ENCODE peak calls at places on chromosome 6, in four cellular contexts. P is PC-3, L is fibroblast of lung, U is endodermal cell. B is an unnamed sample.

GRCh38 chr6:9412951-9413559 is 977.7 kb upstream of the SLC35B3 start:
- DNase-seq in P (peak; percentile 75), L (no peak), U (peak; percentile 82), B (peak; percentile 19)

GRCh38 chr6:52359403-52359802 is 2.5 kb upstream of the PAQR8 start:
- DNase-seq in P (no peak), L (no peak), U (no peak), B (no peak)

GRCh38 chr6:161407581-161407980 is 133.7 kb upstream of the AGPAT4 start:
- DNase-seq in P (peak; percentile 48), L (peak; percentile 84), U (no peak), B (peak; percentile 58)

GRCh38 chr6:148177589-148178233 is 164.9 kb upstream of the SASH1 start:
- DNase-seq in P (peak; percentile 74), L (peak; percentile 36), U (peak; percentile 90), B (peak; percentile 35)

GRCh38 chr6:66126358-66126757 is 419.3 kb upstream of the EYS start:
- DNase-seq in P (no peak), L (no peak), U (no peak), B (no peak)

GRCh38 chr6:12605888-12606345 is 110.7 kb upstream of the PHACTR1 start:
- DNase-seq in P (peak; percentile 82), L (peak; percentile 63), U (peak; percentile 77), B (peak; percentile 61)

GRCh38 chr6:15247750-15248450 is 2.0 kb downstream of the JARID2 start:
- DNase-seq in P (peak; percentile 37), L (peak; percentile 72), U (peak; percentile 88), B (peak; percentile 58)

GRCh38 chr6:37987008-37987407 is 167.5 kb downstream of the ZFAND3 start:
- DNase-seq in P (peak; percentile 21), L (peak; percentile 70), U (no peak), B (peak; percentile 12)

GRCh38 chr6:7540595-7540994 is 876 bp upstream of the DSP start:
- DNase-seq in P (no peak), L (peak; percentile 44), U (peak; percentile 76), B (no peak)

GRCh38 chr6:82862543-82862942 is 203.1 kb downstream of the UBE3D start:
- DNase-seq in P (peak; percentile 67), L (peak; percentile 90), U (no peak), B (no peak)

GRCh38 chr6:83767033-83767432 is 58.1 kb upstream of the SNAP91 start:
- DNase-seq in P (no peak), L (no peak), U (no peak), B (no peak)

GRCh38 chr6:32168350-32168749 is 4.0 kb downstream of the EGFL8 start:
- DNase-seq in P (no peak), L (no peak), U (no peak), B (no peak)

GRCh38 chr6:37862415-37862814 is 42.9 kb downstream of the ZFAND3 start:
- DNase-seq in P (no peak), L (no peak), U (peak; percentile 50), B (no peak)

GRCh38 chr6:39929733-39930461 is 4.4 kb downstream of the MOCS1 start:
- DNase-seq in P (peak; percentile 56), L (no peak), U (no peak), B (no peak)

GRCh38 chr6:138454976-138455706 is 44.2 kb downstream of the NHSL1 start:
- DNase-seq in P (peak; percentile 53), L (peak; percentile 29), U (no peak), B (peak; percentile 80)

GRCh38 chr6:108608453-108609275 is 47.9 kb downstream of the FOXO3 start:
- DNase-seq in P (peak; percentile 8), L (peak; percentile 66), U (no peak), B (peak; percentile 31)

GRCh38 chr6:104689551-104690205 is 170.0 kb downstream of the HACE1 start:
- DNase-seq in P (peak; percentile 15), L (peak; percentile 49), U (peak; percentile 83), B (peak; percentile 55)

GRCh38 chr6:140636237-140636636 is 1261.8 kb upstream of the CITED2 start:
- DNase-seq in P (no peak), L (no peak), U (no peak), B (no peak)

GRCh38 chr6:36120979-36121706 is 9.2 kb upstream of the MAPK13 start:
- DNase-seq in P (peak; percentile 71), L (no peak), U (peak; percentile 72), B (peak; percentile 44)

GRCh38 chr6:128250370-128251070 is 269.9 kb downstream of the PTPRK start:
- DNase-seq in P (no peak), L (no peak), U (no peak), B (no peak)

GRCh38 chr6:82954937-82955577 is 110.6 kb downstream of the UBE3D start:
- DNase-seq in P (peak; percentile 53), L (peak; percentile 91), U (no peak), B (peak; percentile 26)

GRCh38 chr6:48080227-48081009 is 30.6 kb downstream of the PTCHD4 start:
- DNase-seq in P (peak; percentile 93), L (no peak), U (no peak), B (no peak)

GRCh38 chr6:79608334-79609224 is 22.6 kb upstream of the SH3BGRL2 start:
- DNase-seq in P (peak; percentile 21), L (peak; percentile 28), U (no peak), B (no peak)
- H3K27ac ChIP-seq in P (no peak overlapping the region), L (no peak overlapping the region), U (no peak overlapping the region), B (no peak overlapping the region)

DNA sequence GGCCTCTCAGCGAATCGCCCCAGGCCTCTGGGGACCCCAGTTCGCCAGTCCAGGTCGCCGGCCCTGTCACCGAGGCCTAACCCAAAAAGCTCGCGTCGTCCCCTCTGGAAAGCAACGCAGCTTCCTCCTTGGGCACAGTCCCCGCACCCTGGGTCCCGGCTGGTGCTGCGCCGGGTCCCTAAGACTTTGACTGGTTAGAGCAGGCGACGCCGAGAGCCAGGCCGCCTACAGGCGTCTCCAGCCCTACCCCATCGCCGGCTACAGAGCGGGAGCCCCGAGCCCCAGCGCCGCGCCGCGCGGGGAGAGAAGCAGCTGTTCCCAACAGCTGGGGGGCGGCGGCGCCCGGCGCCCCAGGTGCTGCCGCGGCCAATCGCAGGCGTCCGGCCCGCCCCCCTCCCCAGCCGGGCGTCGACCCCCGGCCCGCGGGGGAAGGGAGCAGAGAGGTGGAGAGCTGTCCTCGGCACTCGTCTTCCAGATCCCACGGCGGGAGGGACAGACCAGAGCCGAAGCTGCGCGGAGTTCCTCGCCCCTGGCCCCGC is 540 bp upstream of the RBM24 start:
- DNase-seq in P (no peak), L (peak; percentile 44), U (peak; percentile 90), B (no peak)
- H3K9ac ChIP-seq in P (no peak overlapping the region), L (peak overlapping the region; percentile 74), U (peak overlapping the region; percentile 93), B (no peak overlapping the region)

DNA sequence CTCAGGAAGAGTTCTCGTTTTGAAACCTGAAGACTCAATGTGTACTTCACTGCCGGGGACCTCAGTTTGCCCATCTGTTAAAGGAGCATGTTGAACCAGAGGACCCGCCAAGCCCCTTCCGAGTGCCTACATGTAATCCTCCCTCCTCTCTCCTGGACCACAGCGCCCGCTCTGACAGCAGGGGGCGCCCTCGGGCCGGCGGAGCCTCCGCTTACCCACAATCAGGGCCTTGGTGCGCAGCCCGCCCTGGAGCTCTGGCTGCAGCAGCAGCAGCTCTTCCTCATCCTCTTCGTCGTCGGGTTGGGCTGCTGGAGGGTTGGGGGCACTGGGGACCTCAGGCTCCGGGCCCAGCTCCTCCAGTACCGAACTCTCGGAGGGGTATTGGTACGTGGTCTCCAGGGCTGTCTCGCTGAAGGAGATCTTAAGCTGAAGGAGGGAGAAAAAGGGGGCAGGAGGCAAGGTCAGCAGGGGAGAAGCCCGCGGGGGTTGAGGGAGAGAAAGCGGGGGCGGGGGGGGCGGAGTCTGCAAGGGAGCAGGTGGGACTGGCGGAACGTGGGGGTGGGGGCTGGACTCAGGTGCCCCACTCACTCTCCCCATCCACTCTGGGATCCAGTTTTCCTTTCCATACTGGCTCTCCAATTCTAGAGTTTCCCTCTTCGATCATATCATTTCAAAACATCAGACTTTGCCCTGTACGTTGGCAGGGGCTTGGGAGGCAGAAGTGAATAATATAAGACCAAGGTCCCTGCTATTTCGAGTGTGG is 6.3 kb upstream of the DHX16 start:
- DNase-seq in P (peak; percentile 76), L (peak; percentile 69), U (peak; percentile 97), B (peak; percentile 67)
- H3K27ac ChIP-seq in P (no peak overlapping the region), L (peak overlapping the region; percentile 13), U (no peak overlapping the region), B (no peak overlapping the region)

GRCh38 chr6:16667509-16667908 is 93.8 kb downstream of the ATXN1 start:
- DNase-seq in P (no peak), L (no peak), U (no peak), B (no peak)
- H3K9ac ChIP-seq in P (no peak overlapping the region), L (no peak overlapping the region), U (no peak overlapping the region), B (peak overlapping the region; percentile 43)

GRCh38 chr6:130364224-130364780 is 1.5 kb upstream of the TMEM200A start:
- DNase-seq in P (no peak), L (no peak), U (no peak), B (no peak)

GRCh38 chr6:130369821-130370220 is 4.0 kb downstream of the TMEM200A start:
- DNase-seq in P (no peak), L (no peak), U (no peak), B (no peak)

GRCh38 chr6:130367767-130368166 is 1.9 kb downstream of the TMEM200A start:
- DNase-seq in P (no peak), L (no peak), U (no peak), B (peak; percentile 17)

GRCh38 chr6:130365166-130366010 is 429 bp upstream of the TMEM200A start:
- DNase-seq in P (peak; percentile 27), L (peak; percentile 72), U (peak; percentile 95), B (peak; percentile 56)

GRCh38 chr6:130366011-130366963 is at the start of gene TMEM200A:
- DNase-seq in P (no peak), L (peak; percentile 65), U (peak; percentile 87), B (peak; percentile 58)
- H3K27ac ChIP-seq in P (no peak within 1 kb of the TSS), L (peak within 1 kb of the TSS; percentile 86), U (no peak within 1 kb of the TSS), B (peak within 1 kb of the TSS; percentile 76)

DNA sequence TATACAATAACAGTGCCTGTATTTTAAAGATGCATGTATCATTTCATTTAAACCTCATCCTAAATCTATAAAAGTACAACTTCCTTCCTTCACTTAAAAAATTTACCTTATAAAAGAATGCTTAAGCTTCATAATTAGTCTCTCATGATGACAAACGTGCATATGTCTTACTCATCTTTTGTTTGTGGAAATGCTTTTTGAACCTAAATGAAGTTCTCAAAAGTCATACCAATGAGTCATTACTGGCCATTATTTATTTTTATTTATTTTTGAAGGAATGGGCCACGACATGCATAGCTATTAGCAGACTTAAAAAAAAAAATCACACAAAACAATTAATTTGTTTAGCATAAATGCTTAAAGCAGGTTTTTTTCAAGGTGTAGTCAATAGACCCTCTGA is 3.7 kb downstream of the TFB1M start:
- DNase-seq in P (peak; percentile 35), L (peak; percentile 41), U (no peak), B (peak; percentile 66)
- H3K9ac ChIP-seq in P (peak overlapping the region; percentile 43), L (no peak overlapping the region), U (no peak overlapping the region), B (no peak overlapping the region)

GRCh38 chr6:136108591-136108990 is 141.5 kb downstream of the MTFR2 start:
- DNase-seq in P (no peak), L (peak; percentile 16), U (no peak), B (no peak)
- H3K27ac ChIP-seq in P (no peak overlapping the region), L (no peak overlapping the region), U (no peak overlapping the region), B (no peak overlapping the region)

DNA sequence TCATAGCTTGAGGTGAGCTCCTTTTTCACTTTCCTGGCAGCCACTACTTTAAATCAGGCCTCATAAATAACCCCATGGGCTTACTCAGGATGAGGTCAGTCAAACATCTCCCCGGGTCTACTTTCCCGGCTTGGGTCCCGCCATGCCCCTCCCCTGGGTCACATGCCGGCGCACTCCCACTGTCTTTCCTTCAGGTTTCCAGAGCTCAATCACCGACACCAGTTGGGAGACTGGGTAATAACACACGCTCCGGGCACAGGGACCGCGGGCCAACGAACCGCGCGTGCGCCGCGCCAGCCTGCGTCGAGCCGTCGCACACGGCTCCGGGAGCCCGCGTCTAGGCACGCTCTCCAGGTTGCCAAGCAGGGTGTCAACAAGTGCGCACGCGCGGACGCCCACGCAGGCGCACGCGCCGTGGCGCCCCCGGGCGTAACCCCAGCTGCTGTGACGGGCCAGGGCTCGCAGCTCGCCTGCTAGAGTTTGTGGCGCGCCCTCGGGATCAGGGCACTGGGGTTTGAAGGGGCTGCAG is 31.6 kb downstream of the TFAP2B start:
- DNase-seq in P (peak; percentile 40), L (no peak), U (peak; percentile 87), B (peak; percentile 6)
- H3K9ac ChIP-seq in P (no peak overlapping the region), L (no peak overlapping the region), U (no peak overlapping the region), B (no peak overlapping the region)

B was measured in mammary epithelial cell.